ENCODE peak calls at places on chromosomes 16 and 17, in six cellular contexts. L is breast epithelium; I is mucosa of descending colon; U is CD8-positive, alpha-beta memory T cell; Z is ovary; X is aorta. B is an unnamed sample.

GRCh38 chr17:17570207-17570797 is 21.2 kb downstream of the PEMT start:
- DNase-seq in Z (peak; percentile 52), L (no peak), I (peak; percentile 59), X (no peak), U (no peak), B (no peak)

GRCh38 chr17:44608732-44609435 is 47.4 kb upstream of the MEIOC start:
- DNase-seq in U (no peak), I (no peak), L (no peak), Z (no peak), X (no peak), B (no peak)

GRCh38 chr17:3004150-3004801 is 59.1 kb downstream of the OR1D5 start:
- DNase-seq in L (peak; percentile 96), I (peak; percentile 98), U (peak; percentile 14), Z (peak; percentile 99), X (peak; percentile 100), B (peak; percentile 100)

GRCh38 chr16:87744750-87745514 is 20.9 kb downstream of the KLHDC4 start:
- DNase-seq in U (no peak), I (peak; percentile 84), X (no peak), L (no peak), Z (no peak), B (no peak)

GRCh38 chr16:11675561-11676511 is 7.6 kb downstream of the SNN start:
- DNase-seq in L (peak; percentile 58), I (peak; percentile 69), Z (no peak), X (peak; percentile 73), U (no peak), B (peak; percentile 62)

GRCh38 chr16:56609463-56609921 is 1.1 kb downstream of the MT2A start:
- DNase-seq in Z (peak; percentile 51), L (peak; percentile 60), U (peak; percentile 45), X (no peak), I (peak; percentile 52), B (peak; percentile 89)

GRCh38 chr16:50326835-50327465 is 41.8 kb downstream of the BRD7 start:
- DNase-seq in I (no peak), X (no peak), U (peak; percentile 53), Z (no peak), L (no peak), B (no peak)

GRCh38 chr17:35241520-35241919 is 1.4 kb upstream of the SLFN5 start:
- DNase-seq in X (no peak), U (no peak), I (peak; percentile 36), Z (no peak), L (no peak), B (no peak)

GRCh38 chr16:75527825-75528299 is 8.0 kb downstream of the CHST5 start:
- DNase-seq in L (no peak), I (peak; percentile 63), U (no peak), Z (no peak), X (peak; percentile 17), B (no peak)

GRCh38 chr17:66942453-66943264 is 21.8 kb upstream of the CACNG4 start:
- DNase-seq in U (no peak), Z (no peak), L (no peak), X (no peak), I (no peak), B (peak; percentile 35)

GRCh38 chr17:82428546-82428945 is 10.2 kb upstream of the OGFOD3 start:
- DNase-seq in I (no peak), U (no peak), X (no peak), L (no peak), Z (no peak), B (no peak)

GRCh38 chr16:70736454-70737376 is 50.9 kb upstream of the MTSS2 start:
- DNase-seq in U (peak; percentile 16), I (no peak), L (no peak), Z (no peak), X (no peak), B (no peak)

DNA sequence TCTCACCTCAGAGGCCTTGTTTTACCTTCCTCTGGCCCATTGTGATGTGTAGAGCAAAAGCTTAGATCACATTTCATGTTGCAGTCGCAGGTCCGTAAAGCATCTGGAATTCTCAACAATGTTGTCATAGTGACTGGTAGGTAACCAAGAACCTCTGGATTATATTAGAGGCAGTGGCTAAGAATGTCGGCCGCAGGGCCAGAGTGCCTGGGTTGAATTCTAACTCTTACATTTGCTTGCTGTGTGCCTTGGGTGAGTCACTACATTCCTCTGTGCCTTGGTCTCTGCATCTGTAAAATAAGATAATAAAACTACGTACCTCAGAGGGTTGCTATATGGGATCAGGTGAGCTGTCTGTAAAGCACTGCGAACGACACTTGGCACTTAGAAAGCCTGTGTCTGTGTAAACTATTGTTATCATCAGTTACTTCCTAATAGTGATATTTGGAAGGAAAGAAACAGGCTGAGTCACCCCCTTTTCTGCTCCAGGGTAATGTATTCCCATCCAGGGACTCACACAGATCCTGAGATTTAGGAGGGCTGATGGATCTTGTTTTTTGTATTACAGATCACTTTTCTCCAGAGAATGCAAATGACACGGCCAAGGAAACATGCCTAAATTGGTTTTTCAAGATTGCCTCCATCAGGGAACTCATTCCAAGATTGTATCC is 52.2 kb downstream of the VPS35L start:
- DNase-seq in I (no peak), L (no peak), X (no peak), Z (no peak), U (no peak), B (no peak)
- H3K4me3 ChIP-seq in I (no peak overlapping the region), L (no peak overlapping the region), X (no peak overlapping the region), Z (no peak overlapping the region), U (no peak overlapping the region), B (no peak overlapping the region)

GRCh38 chr16:48596326-48596725 is 13.7 kb downstream of the N4BP1 start:
- DNase-seq in I (no peak), X (no peak), L (no peak), Z (no peak), U (peak; percentile 13), B (no peak)

GRCh38 chr16:48597563-48598392 is 12.2 kb downstream of the N4BP1 start:
- DNase-seq in Z (no peak), L (no peak), X (no peak), U (no peak), I (no peak), B (no peak)

GRCh38 chr16:48591976-48592375 is 18.0 kb downstream of the N4BP1 start:
- DNase-seq in X (no peak), Z (no peak), U (no peak), I (no peak), L (no peak), B (no peak)

GRCh38 chr16:48590476-48590875 is 19.5 kb downstream of the N4BP1 start:
- DNase-seq in I (no peak), Z (no peak), X (no peak), L (no peak), U (no peak), B (no peak)

GRCh38 chr16:48592839-48593429 is 17.0 kb downstream of the N4BP1 start:
- DNase-seq in X (no peak), U (no peak), L (no peak), I (no peak), Z (no peak), B (no peak)
- H3K4me3 ChIP-seq in X (no peak overlapping the region), U (no peak overlapping the region), L (no peak overlapping the region), I (no peak overlapping the region), Z (no peak overlapping the region), B (no peak overlapping the region)

GRCh38 chr17:13888043-13888442 is 181.3 kb upstream of the COX10 start:
- DNase-seq in X (no peak), L (no peak), I (no peak), Z (peak; percentile 11), U (no peak), B (no peak)
- H3K4me3 ChIP-seq in X (no peak overlapping the region), L (no peak overlapping the region), I (no peak overlapping the region), Z (no peak overlapping the region), U (no peak overlapping the region), B (no peak overlapping the region)

GRCh38 chr17:38325221-38325851 is 18.4 kb downstream of the GPR179 start:
- DNase-seq in L (no peak), I (no peak), Z (no peak), U (no peak), X (no peak), B (no peak)
- H3K4me3 ChIP-seq in L (no peak overlapping the region), I (no peak overlapping the region), Z (no peak overlapping the region), U (no peak overlapping the region), X (no peak overlapping the region), B (no peak overlapping the region)

DNA sequence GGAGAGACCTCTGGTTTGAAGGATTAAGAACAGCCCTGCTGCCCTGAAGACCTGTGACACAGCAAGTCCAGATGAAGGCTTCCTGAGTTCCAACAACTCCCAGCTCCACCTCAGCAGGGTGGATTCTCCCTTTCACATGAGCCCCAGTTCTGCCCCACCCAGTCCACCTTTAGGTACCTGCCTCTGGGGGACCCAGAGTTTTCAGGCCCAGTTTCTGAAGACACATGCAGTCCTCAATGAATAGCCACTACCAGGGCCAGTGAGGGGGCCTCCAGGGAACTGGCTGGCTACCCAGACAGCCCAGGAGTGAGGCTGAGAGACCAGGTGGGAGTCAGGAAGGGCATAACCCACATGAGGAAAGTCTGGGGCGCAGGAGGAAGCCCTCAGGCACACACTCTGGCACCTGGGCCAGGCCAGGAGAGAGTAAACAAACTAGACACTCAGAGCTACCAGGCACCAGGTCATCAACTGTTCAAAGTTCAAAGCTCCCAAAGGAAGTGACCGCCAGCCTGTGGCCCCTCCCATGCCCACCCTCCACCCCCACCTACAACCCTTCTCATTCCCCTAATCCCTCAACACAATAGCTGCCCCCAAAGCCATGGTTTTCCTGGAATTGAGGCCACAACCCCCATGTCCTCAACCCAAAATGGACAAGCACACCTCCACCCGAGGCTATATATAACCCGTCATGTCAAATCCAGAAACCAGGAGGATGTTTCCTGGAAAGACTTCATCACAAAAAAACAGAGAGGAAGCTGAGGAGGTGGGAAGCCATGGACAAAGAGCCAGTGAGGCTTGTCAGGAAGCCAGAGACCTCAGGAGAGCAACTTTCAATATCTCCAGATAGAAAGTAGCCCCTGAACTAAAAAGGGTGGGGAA is 2.1 kb downstream of the MYO18A start:
- DNase-seq in I (peak; percentile 78), X (no peak), Z (no peak), L (no peak), U (no peak), B (no peak)
- H3K4me3 ChIP-seq in I (no peak overlapping the region), X (no peak overlapping the region), Z (no peak overlapping the region), L (peak overlapping the region; percentile 85), U (no peak overlapping the region), B (no peak overlapping the region)

GRCh38 chr16:54926166-54926838 is 4.4 kb upstream of the IRX5 start:
- DNase-seq in X (no peak), Z (no peak), I (no peak), U (no peak), L (no peak), B (no peak)

GRCh38 chr16:54929090-54930033 is 1.3 kb upstream of the IRX5 start:
- DNase-seq in U (peak; percentile 82), L (peak; percentile 100), X (peak; percentile 100), I (peak; percentile 99), Z (peak; percentile 100), B (peak; percentile 97)

GRCh38 chr16:54928421-54929089 is 2.1 kb upstream of the IRX5 start:
- DNase-seq in L (peak; percentile 92), Z (peak; percentile 54), U (no peak), I (peak; percentile 58), X (peak; percentile 91), B (no peak)

GRCh38 chr16:54927125-54928015 is 3.3 kb upstream of the IRX5 start:
- DNase-seq in X (no peak), I (no peak), L (no peak), U (no peak), Z (no peak), B (no peak)

GRCh38 chr16:54928016-54928356 is 2.7 kb upstream of the IRX5 start:
- DNase-seq in Z (no peak), X (no peak), L (no peak), I (no peak), U (no peak), B (no peak)
- H3K4me3 ChIP-seq in Z (peak overlapping the region; percentile 59), X (peak overlapping the region; percentile 51), L (peak overlapping the region; percentile 95), I (no peak overlapping the region), U (peak overlapping the region; percentile 31), B (no peak overlapping the region)